ENCODE peak calls at places on chromosomes 11 and 22, in nine cellular contexts. D is NB4, F is SK-N-SH, G is HCT116, R is A549, A is H1, M is endothelial cell of umbilical vein, X is WTC11, J is HepG2. S is an unnamed sample.

GRCh38 chr11:19561011-19561410 is 151.6 kb upstream of the NAV2 start:
- DNase-seq in D (no peak), F (no peak), G (no peak), R (no peak), A (no peak), M (peak), X (no peak), J (no peak), S (no peak)

GRCh38 chr22:32355760-32356159 is 1.9 kb upstream of the RFPL3 start:
- DNase-seq in D (no peak), F (no peak), G (peak), R (no peak), A (no peak), M (no peak), X (peak), J (peak), S (no peak)

GRCh38 chr22:38355275-38355674 is 38.0 kb upstream of the CSNK1E start:
- DNase-seq in D (no peak), F (no peak), G (no peak), R (no peak), A (no peak), M (no peak), X (no peak), J (no peak), S (no peak)

GRCh38 chr22:17121235-17122195 is at the start of gene TMEM121B:
- DNase-seq in D (peak), F (peak), G (no peak), R (no peak), A (peak), M (peak), X (peak), J (no peak), S (peak)

GRCh38 chr11:67996622-67997459 is 7.1 kb downstream of the UNC93B1 start:
- DNase-seq in D (peak), F (peak), G (peak), R (no peak), A (peak), M (peak), X (peak), J (no peak), S (peak)

GRCh38 chr11:110069158-110069737 is 23.9 kb upstream of the ZC3H12C start:
- DNase-seq in D (peak), F (no peak), G (peak), R (no peak), A (no peak), M (peak), X (no peak), J (no peak), S (no peak)

GRCh38 chr22:47372111-47372581 is 609.7 kb downstream of the TBC1D22A start:
- DNase-seq in D (no peak), F (no peak), G (no peak), R (no peak), A (no peak), M (no peak), X (no peak), J (no peak), S (no peak)

GRCh38 chr22:49855491-49855911 is 1.9 kb downstream of the ZBED4 start:
- DNase-seq in D (no peak), F (no peak), G (no peak), R (no peak), A (no peak), M (peak), X (no peak), J (no peak), S (no peak)

GRCh38 chr11:34232810-34233209 is 125.0 kb downstream of the ABTB2 start:
- DNase-seq in D (no peak), F (no peak), G (no peak), R (no peak), A (no peak), M (no peak), X (no peak), J (no peak), S (no peak)

GRCh38 chr22:29217827-29218757 is 12.4 kb downstream of the EMID1 start:
- DNase-seq in D (no peak), F (peak), G (no peak), R (no peak), A (no peak), M (no peak), X (no peak), J (no peak), S (no peak)

GRCh38 chr11:96055706-96056387 is 131.9 kb upstream of the MTMR2 start:
- DNase-seq in D (no peak), F (no peak), G (no peak), R (no peak), A (no peak), M (no peak), X (no peak), J (peak), S (no peak)

GRCh38 chr22:44667829-44668189 is 34.2 kb upstream of the PRR5 start:
- DNase-seq in D (no peak), F (no peak), G (no peak), R (no peak), A (no peak), M (no peak), X (no peak), J (no peak), S (no peak)

GRCh38 chr11:26573896-26574295 is 1.8 kb upstream of the MUC15 start:
- DNase-seq in D (no peak), F (no peak), G (no peak), R (no peak), A (no peak), M (no peak), X (no peak), J (no peak), S (no peak)

GRCh38 chr11:102446606-102447005 is 6.0 kb downstream of the TMEM123 start:
- DNase-seq in D (no peak), F (no peak), G (no peak), R (peak), A (no peak), M (peak), X (no peak), J (no peak), S (no peak)

GRCh38 chr11:64016512-64016911 is 19.2 kb upstream of the FLRT1 start:
- DNase-seq in D (no peak), F (no peak), G (no peak), R (no peak), A (no peak), M (no peak), X (no peak), J (no peak), S (no peak)

GRCh38 chr11:66277475-66278391 is at the start of gene CNIH2:
- DNase-seq in D (peak), F (peak), G (no peak), R (peak), A (no peak), M (no peak), X (peak), J (no peak), S (peak)

GRCh38 chr11:2380807-2381350 is 3.8 kb downstream of the CD81 start:
- DNase-seq in D (peak), F (no peak), G (no peak), R (no peak), A (no peak), M (peak), X (no peak), J (no peak), S (no peak)

GRCh38 chr11:23856654-23857053 is 640.2 kb upstream of the LUZP2 start:
- DNase-seq in D (peak), F (no peak), G (no peak), R (no peak), A (no peak), M (no peak), X (no peak), J (no peak), S (no peak)

GRCh38 chr11:9120659-9121350 is 29.4 kb upstream of the SCUBE2 start:
- DNase-seq in D (no peak), F (peak), G (peak), R (peak), A (peak), M (no peak), X (peak), J (no peak), S (peak)

GRCh38 chr11:35347921-35348331 is 71.4 kb downstream of the SLC1A2 start:
- DNase-seq in D (no peak), F (peak), G (no peak), R (no peak), A (no peak), M (no peak), X (no peak), J (no peak), S (no peak)

GRCh38 chr11:6333112-6333511 is 12.8 kb upstream of the CAVIN3 start:
- DNase-seq in D (no peak), F (peak), G (no peak), R (no peak), A (no peak), M (no peak), X (no peak), J (no peak), S (no peak)

GRCh38 chr22:30224161-30224857 is 22.2 kb downstream of the LIF start:
- DNase-seq in D (peak), F (no peak), G (peak), R (peak), A (no peak), M (no peak), X (no peak), J (no peak), S (no peak)

GRCh38 chr11:118000850-118001228 is 14.6 kb downstream of the IL10RA start:
- DNase-seq in D (no peak), F (no peak), G (no peak), R (no peak), A (no peak), M (no peak), X (no peak), J (no peak), S (no peak)

GRCh38 chr11:58864335-58864734 is 19.8 kb upstream of the GLYATL2 start:
- DNase-seq in D (no peak), F (no peak), G (no peak), R (no peak), A (no peak), M (no peak), X (no peak), J (no peak), S (no peak)

GRCh38 chr11:13635290-13635689 is 33.2 kb upstream of the FAR1 start:
- DNase-seq in D (no peak), F (no peak), G (no peak), R (no peak), A (no peak), M (no peak), X (no peak), J (no peak), S (no peak)

GRCh38 chr11:62500066-62501035 is 46.3 kb downstream of the AHNAK start:
- DNase-seq in D (peak), F (no peak), G (peak), R (no peak), A (no peak), M (no peak), X (peak), J (no peak), S (peak)

GRCh38 chr22:29004647-29005371 is 56.8 kb downstream of the C22orf31 start:
- DNase-seq in D (no peak), F (peak), G (peak), R (no peak), A (no peak), M (peak), X (peak), J (peak), S (peak)

GRCh38 chr11:129144256-129144655 is 47.9 kb downstream of the ARHGAP32 start:
- DNase-seq in D (no peak), F (no peak), G (no peak), R (no peak), A (no peak), M (no peak), X (no peak), J (no peak), S (no peak)

GRCh38 chr11:45885921-45886721 is 670 bp downstream of the MAPK8IP1 start:
- DNase-seq in D (no peak), F (peak), G (no peak), R (no peak), A (peak), M (no peak), X (peak), J (no peak), S (no peak)
- TF ChIP-seq MAX in D (no peak), F (no peak), G (no peak), R (no peak), A (no peak), M (no peak), X (peak), J (no peak), S (no peak)

GRCh38 chr11:127994736-127995135 is 592.6 kb downstream of the ETS1 start:
- DNase-seq in D (no peak), F (no peak), G (no peak), R (no peak), A (no peak), M (no peak), X (no peak), J (no peak), S (no peak)
- TF ChIP-seq MAX in D (no peak), F (no peak), G (no peak), R (no peak), A (no peak), M (no peak), X (no peak), J (no peak), S (no peak)

GRCh38 chr11:100581318-100581717 is 105.8 kb upstream of the ARHGAP42 start:
- DNase-seq in D (peak), F (no peak), G (no peak), R (no peak), A (no peak), M (no peak), X (no peak), J (no peak), S (no peak)
- TF ChIP-seq MAX in D (no peak), F (no peak), G (no peak), R (no peak), A (no peak), M (no peak), X (no peak), J (no peak), S (no peak)

GRCh38 chr11:11567862-11568650 is 53.7 kb downstream of the GALNT18 start:
- DNase-seq in D (no peak), F (no peak), G (peak), R (no peak), A (no peak), M (no peak), X (no peak), J (no peak), S (no peak)
- TF ChIP-seq MAX in D (no peak), F (no peak), G (no peak), R (no peak), A (no peak), M (no peak), X (no peak), J (no peak), S (no peak)

DNA sequence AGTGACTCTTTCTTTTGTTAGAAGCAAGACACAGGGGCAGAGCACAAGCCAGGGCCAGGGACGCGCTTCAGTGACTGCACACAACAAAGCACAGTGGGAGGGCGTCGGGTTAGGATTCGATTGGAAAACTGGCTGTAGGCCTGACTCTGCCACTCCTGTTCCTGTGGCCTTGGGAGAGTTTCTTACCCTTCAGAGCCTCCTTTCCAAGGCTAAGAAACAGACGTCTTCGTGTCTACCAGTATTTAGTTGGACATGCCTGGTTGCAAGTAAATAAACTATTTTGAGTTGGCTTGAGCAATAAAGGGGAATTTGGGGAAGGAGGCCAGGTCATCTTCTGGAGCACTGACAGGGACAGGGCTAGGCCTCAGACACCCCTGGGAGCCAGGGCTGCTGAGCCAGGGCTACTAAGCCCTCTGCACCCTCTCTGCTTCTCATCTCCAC is 549.1 kb downstream of the INSC start:
- DNase-seq in D (no peak), F (no peak), G (no peak), R (no peak), A (no peak), M (no peak), X (peak), J (no peak), S (no peak)
- TF ChIP-seq MAX in D (no peak), F (no peak), G (no peak), R (no peak), A (no peak), M (no peak), X (no peak), J (no peak), S (no peak)